ENCODE peak calls at places on chromosomes 13 and 19, in seven cellular contexts. Z is DMS79 treated with DMSO at 0.1 percent for 48 hours; B is stimulated activated CD4-positive, alpha-beta T cell treated with anti-CD3 and anti-CD28 coated beads, TNF-alpha, amount 100 ng/mL, for 48 hours; S is activated T-cell treated with anti-CD3 and anti-CD28 coated beads, Interleukin-2, amount 50 U/mL, for 24 hours; X is pulmonary artery endothelial cell; K is pancreas; A is left ventricle myocardium inferior. Y is an unnamed sample.

GRCh38 chr19:44367024-44367423 is 10.5 kb upstream of the ZNF112 start:
- DNase-seq in X (no peak), A (no peak), B (no peak), S (no peak), K (no peak), Z (no peak), Y (no peak)

GRCh38 chr19:16581145-16581970 is 9.1 kb upstream of the SLC35E1 start:
- DNase-seq in K (no peak), Z (peak; percentile 33), S (no peak), A (peak; percentile 46), B (no peak), X (no peak), Y (no peak)

GRCh38 chr13:99228737-99229691 is 28.4 kb downstream of the UBAC2 start:
- DNase-seq in K (no peak), Z (no peak), B (no peak), X (no peak), A (no peak), S (peak; percentile 47), Y (peak; percentile 15)

GRCh38 chr13:72696590-72696989 is 30.8 kb downstream of the MZT1 start:
- DNase-seq in X (no peak), Z (peak; percentile 14), S (no peak), B (no peak), A (no peak), K (no peak), Y (no peak)

GRCh38 chr19:6076291-6076665 is 34.0 kb downstream of the RFX2 start:
- DNase-seq in X (no peak), S (no peak), K (no peak), A (no peak), Z (no peak), B (no peak), Y (no peak)

GRCh38 chr19:29576043-29576442 is 30.0 kb upstream of the POP4 start:
- DNase-seq in Z (no peak), A (no peak), S (peak; percentile 40), K (no peak), B (no peak), X (no peak), Y (no peak)

GRCh38 chr13:77918391-77919261 is at the start of gene EDNRB:
- DNase-seq in Z (no peak), A (peak; percentile 59), K (peak; percentile 61), B (no peak), X (no peak), S (peak; percentile 29), Y (no peak)

GRCh38 chr13:91699863-91700262 is 301.4 kb downstream of the GPC5 start:
- DNase-seq in X (no peak), K (no peak), B (no peak), S (no peak), Z (no peak), A (no peak), Y (no peak)

GRCh38 chr13:46728777-46729176 is 68.2 kb downstream of the ESD start:
- DNase-seq in K (no peak), S (no peak), Z (no peak), X (no peak), B (no peak), A (no peak), Y (no peak)

GRCh38 chr13:48860369-48860768 is 115.3 kb upstream of the FNDC3A start:
- DNase-seq in Z (no peak), A (no peak), X (no peak), B (no peak), S (no peak), K (no peak), Y (no peak)

GRCh38 chr19:42114412-42114811 is 17.8 kb downstream of the POU2F2 start:
- DNase-seq in S (no peak), B (no peak), K (peak; percentile 76), A (no peak), Z (peak; percentile 88), X (no peak), Y (no peak)

GRCh38 chr13:36242761-36243160 is 28.4 kb upstream of the SOHLH2 start:
- DNase-seq in B (no peak), S (no peak), Z (no peak), X (no peak), K (no peak), A (no peak), Y (no peak)

GRCh38 chr13:76856141-76856571 is 30.0 kb downstream of the KCTD12 start:
- DNase-seq in S (no peak), Z (no peak), X (no peak), K (no peak), B (no peak), A (no peak), Y (peak; percentile 79)

GRCh38 chr13:77434289-77434688 is 101.2 kb upstream of the SCEL start:
- DNase-seq in A (no peak), X (no peak), S (no peak), Z (no peak), B (no peak), K (no peak), Y (no peak)

GRCh38 chr13:110965038-110965754 is 50.3 kb upstream of the ANKRD10 start:
- DNase-seq in A (no peak), B (no peak), Z (no peak), X (no peak), S (no peak), K (no peak), Y (peak; percentile 80)

GRCh38 chr19:29476528-29476927 is 49.3 kb upstream of the VSTM2B start:
- DNase-seq in A (no peak), Z (peak; percentile 17), S (no peak), X (no peak), B (no peak), K (no peak), Y (no peak)

GRCh38 chr19:15498910-15499309 is 9.4 kb upstream of the CYP4F22 start:
- DNase-seq in A (no peak), Z (no peak), B (no peak), S (no peak), X (no peak), K (no peak), Y (no peak)

GRCh38 chr13:91139232-91139631 is 208.3 kb upstream of the MIR17HG start:
- DNase-seq in B (no peak), S (no peak), X (no peak), K (no peak), Z (no peak), A (no peak), Y (no peak)

GRCh38 chr13:70623260-70623659 is 515.0 kb upstream of the KLHL1 start:
- DNase-seq in X (no peak), K (no peak), S (no peak), Z (no peak), B (no peak), A (no peak), Y (no peak)

GRCh38 chr19:40377876-40378385 is 12.1 kb downstream of the HIPK4 start:
- DNase-seq in K (no peak), Z (no peak), B (no peak), A (no peak), S (no peak), X (no peak), Y (no peak)

GRCh38 chr13:102814025-102814607 is 15.2 kb downstream of the BIVM start:
- DNase-seq in A (no peak), B (no peak), K (no peak), S (no peak), X (no peak), Z (no peak), Y (no peak)

GRCh38 chr19:13872695-13873389 is 4.1 kb upstream of the NANOS3 start:
- DNase-seq in X (no peak), A (no peak), Z (no peak), S (peak; percentile 64), B (no peak), K (peak; percentile 74), Y (no peak)

GRCh38 chr13:25581351-25581750 is 209.6 kb downstream of the ATP8A2 start:
- DNase-seq in X (no peak), K (no peak), S (no peak), A (no peak), Z (no peak), B (no peak), Y (no peak)

GRCh38 chr13:66069570-66069969 is 1160.6 kb downstream of the PCDH9 start:
- DNase-seq in Z (no peak), K (no peak), B (no peak), A (no peak), X (no peak), S (no peak), Y (no peak)

GRCh38 chr13:98853791-98854191 is 101.3 kb upstream of the SLC15A1 start:
- DNase-seq in B (peak; percentile 50), A (no peak), K (peak; percentile 47), Z (no peak), X (no peak), S (peak; percentile 64), Y (no peak)